ENCODE peak calls at places on chromosomes 5 and 9, in four cellular contexts. M is HepG2, K is WTC11, Q is K562. R is an unnamed sample.

GRCh38 chr5:139908749-139909148 is 113.1 kb downstream of the PSD2 start:
- DNase-seq in Q (no peak), K (no peak), M (no peak), R (no peak)

GRCh38 chr9:126337690-126338426 is 11.2 kb downstream of the MVB12B start:
- DNase-seq in M (no peak), Q (no peak), K (no peak), R (no peak)

GRCh38 chr5:73170522-73170921 is 2.5 kb upstream of the TMEM174 start:
- DNase-seq in M (peak), Q (peak), K (peak), R (peak)

GRCh38 chr9:131270171-131271015 is 5.9 kb downstream of the FAM78A start:
- DNase-seq in M (no peak), Q (peak), K (no peak), R (no peak)

GRCh38 chr5:130978475-130978874 is 186.6 kb downstream of the HINT1 start:
- DNase-seq in Q (no peak), M (no peak), K (no peak), R (no peak)

GRCh38 chr9:134328341-134328840 is 2.1 kb downstream of the RXRA start:
- DNase-seq in Q (no peak), K (no peak), M (peak), R (no peak)

GRCh38 chr5:10699987-10700386 is 61.0 kb downstream of the DAP start:
- DNase-seq in K (no peak), Q (no peak), M (no peak), R (no peak)

GRCh38 chr5:167511-167910 is 23.8 kb upstream of the LRRC14B start:
- DNase-seq in K (peak), Q (no peak), M (no peak), R (no peak)

GRCh38 chr9:86200599-86201162 is 58.8 kb downstream of the C9orf153 start:
- DNase-seq in Q (no peak), M (no peak), K (no peak), R (no peak)

GRCh38 chr9:22030101-22030598 is 21.0 kb upstream of the CDKN2B start:
- DNase-seq in K (no peak), Q (no peak), M (peak), R (no peak)

GRCh38 chr9:84697494-84698114 is 28.1 kb downstream of the NTRK2 start:
- DNase-seq in M (peak), Q (peak), K (peak), R (peak)

GRCh38 chr9:4796988-4797956 is 4.5 kb downstream of the RCL1 start:
- DNase-seq in M (peak), Q (peak), K (peak), R (peak)

GRCh38 chr5:33032161-33033085 is 321.3 kb downstream of the NPR3 start:
- DNase-seq in M (no peak), K (no peak), Q (no peak), R (no peak)

GRCh38 chr5:115271295-115272060 is 8.8 kb upstream of the PGGT1B start:
- DNase-seq in Q (no peak), K (no peak), M (no peak), R (no peak)

GRCh38 chr5:139131062-139131856 is 66.9 kb downstream of the SIL1 start:
- DNase-seq in K (peak), M (no peak), Q (no peak), R (no peak)

GRCh38 chr9:133711428-133712220 is 26.5 kb downstream of the SARDH start:
- DNase-seq in K (peak), Q (no peak), M (no peak), R (no peak)

GRCh38 chr5:9361835-9362234 is 184.0 kb downstream of the SEMA5A start:
- DNase-seq in Q (peak), K (peak), M (peak), R (peak)

GRCh38 chr5:176171171-176171760 is 67.0 kb upstream of the SIMC1 start:
- DNase-seq in M (no peak), Q (no peak), K (no peak), R (no peak)

GRCh38 chr5:134113908-134114875 is at the start of gene TCF7:
- DNase-seq in M (peak), Q (peak), K (peak), R (peak)

GRCh38 chr9:18861599-18862546 is 171.1 kb downstream of the SAXO1 start:
- DNase-seq in K (peak), Q (no peak), M (no peak), R (no peak)

GRCh38 chr9:18263367-18263766 is 210.6 kb upstream of the ADAMTSL1 start:
- DNase-seq in Q (no peak), K (no peak), M (no peak), R (no peak)

GRCh38 chr5:40841068-40841805 is at the start of gene CARD6:
- DNase-seq in K (no peak), Q (peak), M (no peak), R (no peak)

GRCh38 chr5:37090781-37091180 is 158.4 kb downstream of the CPLANE1 start:
- DNase-seq in K (no peak), M (no peak), Q (no peak), R (no peak)

GRCh38 chr9:89597711-89598707 is 6.8 kb upstream of the GADD45G start:
- DNase-seq in Q (peak), K (peak), M (peak), R (peak)

GRCh38 chr9:98551511-98552286 is 157.0 kb downstream of the GABBR2 start:
- DNase-seq in Q (no peak), M (no peak), K (no peak), R (no peak)

GRCh38 chr9:136267261-136268111 is 21.9 kb upstream of the QSOX2 start:
- DNase-seq in Q (peak), M (peak), K (peak), R (peak)

GRCh38 chr9:102087141-102087540 is 348.7 kb upstream of the GRIN3A start:
- DNase-seq in M (no peak), Q (no peak), K (no peak), R (no peak)

GRCh38 chr9:135476981-135477380 is 2.6 kb upstream of the PPP1R26 start:
- DNase-seq in K (no peak), Q (no peak), M (peak), R (no peak)

GRCh38 chr5:136066705-136067271 is 38.0 kb downstream of the TGFBI start:
- DNase-seq in K (no peak), Q (no peak), M (peak), R (no peak)

GRCh38 chr9:109865521-109865920 is 85.5 kb downstream of the PALM2AKAP2 start:
- DNase-seq in M (no peak), K (no peak), Q (no peak), R (no peak)

GRCh38 chr5:67160985-67161384 is 35.6 kb downstream of the CD180 start:
- DNase-seq in M (no peak), Q (no peak), K (no peak), R (no peak)

GRCh38 chr5:170278611-170279500 is 18.7 kb downstream of the LCP2 start:
- DNase-seq in M (no peak), Q (peak), K (peak), R (no peak)

GRCh38 chr9:98709968-98710965 is 1.5 kb upstream of the GABBR2 start:
- DNase-seq in K (peak), M (no peak), Q (no peak), R (no peak)

GRCh38 chr9:106753155-106753671 is 109.8 kb upstream of the ZNF462 start:
- DNase-seq in K (no peak), Q (no peak), M (no peak), R (no peak)

GRCh38 chr5:149680810-149681221 is 49.3 kb upstream of the PPARGC1B start:
- DNase-seq in Q (no peak), K (no peak), M (no peak), R (no peak)
- TF ChIP-seq ELF4 in Q (no peak), K (no peak), M (no peak), R (no peak)

GRCh38 chr5:151022511-151023018 is 2.2 kb downstream of the GPX3 start:
- DNase-seq in M (no peak), Q (peak), K (no peak), R (no peak)
- TF ChIP-seq ELF4 in M (no peak), Q (no peak), K (no peak), R (no peak)

GRCh38 chr9:95078934-95079333 is 238.6 kb downstream of the FANCC start:
- DNase-seq in K (peak), Q (no peak), M (no peak), R (no peak)
- TF ChIP-seq ELF4 in K (no peak), Q (no peak), M (no peak), R (no peak)

DNA sequence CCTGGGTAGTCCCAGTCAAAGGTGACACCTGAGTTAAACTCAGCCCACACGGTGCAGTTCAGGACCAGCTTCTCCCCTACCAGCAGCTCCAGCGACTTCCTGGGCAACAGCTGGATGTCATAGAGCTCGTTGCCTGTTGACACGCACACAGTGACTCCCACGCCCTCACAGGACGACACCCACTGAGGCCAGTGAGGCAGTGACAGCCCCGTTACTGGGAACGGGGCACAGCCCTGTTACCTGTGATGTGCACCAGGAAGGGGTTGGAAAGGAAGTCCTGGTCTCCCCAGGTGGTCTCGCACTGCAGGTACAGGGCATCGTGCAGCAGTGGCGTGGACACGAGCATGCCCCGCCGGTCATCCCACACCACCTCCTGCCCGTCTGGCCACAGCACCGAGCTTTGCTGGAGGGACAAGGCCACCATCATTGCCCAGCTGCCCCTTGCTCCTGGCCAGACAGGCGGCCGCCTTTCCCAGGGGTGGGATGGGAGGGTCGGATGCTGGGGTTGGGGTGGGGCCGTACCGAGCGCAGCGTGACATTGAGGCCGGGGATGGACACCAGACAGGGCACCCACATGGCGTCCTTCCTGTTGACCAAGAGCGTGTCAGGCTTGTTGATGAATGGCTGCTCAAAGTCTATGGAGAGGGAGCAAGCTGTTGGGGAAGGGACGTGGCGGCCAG is 19.6 kb downstream of the FLT4 start:
- DNase-seq in K (no peak), Q (no peak), M (no peak), R (no peak)
- TF ChIP-seq ELF4 in K (no peak), Q (no peak), M (no peak), R (no peak)

GRCh38 chr5:103942587-103943186 is 380.1 kb upstream of the NUDT12 start:
- DNase-seq in K (no peak), M (no peak), Q (no peak), R (no peak)

GRCh38 chr5:103941554-103941953 is 379.0 kb upstream of the NUDT12 start:
- DNase-seq in M (no peak), Q (no peak), K (no peak), R (no peak)

GRCh38 chr5:103938151-103938671 is 375.6 kb upstream of the NUDT12 start:
- DNase-seq in M (no peak), Q (no peak), K (no peak), R (no peak)

GRCh38 chr5:103943243-103943642 is 380.7 kb upstream of the NUDT12 start:
- DNase-seq in Q (no peak), K (no peak), M (no peak), R (no peak)
- TF ChIP-seq ELF4 in Q (no peak), K (no peak), M (no peak), R (no peak)

R was measured in HEK293T.